ENCODE peak calls at places on chromosomes 11 and 22, in four cellular contexts. U is GM23248, O is tibial nerve, B is stomach. T is an unnamed sample.

GRCh38 chr22:39243443-39244072 is 1.2 kb downstream of the PDGFB start:
- DNase-seq in U (no peak), O (no peak), B (no peak), T (no peak)

GRCh38 chr22:21567456-21568206 is at the start of gene UBE2L3:
- DNase-seq in U (peak; percentile 91), O (peak; percentile 70), B (peak; percentile 82), T (peak; percentile 76)

GRCh38 chr11:130629039-130629438 is 180.6 kb downstream of the ADAMTS15 start:
- DNase-seq in U (no peak), O (no peak), B (no peak), T (no peak)

GRCh38 chr22:39185601-39186012 is 33.1 kb upstream of the CBX7 start:
- DNase-seq in U (peak; percentile 98), O (no peak), B (no peak), T (no peak)

GRCh38 chr11:118911880-118912741 is 13.6 kb downstream of the BCL9L start:
- DNase-seq in U (peak; percentile 96), O (peak; percentile 74), B (no peak), T (peak; percentile 74)

GRCh38 chr11:94673353-94673752 is 94.8 kb upstream of the AMOTL1 start:
- DNase-seq in U (no peak), O (no peak), B (no peak), T (no peak)

GRCh38 chr11:71458146-71459070 is 5.4 kb downstream of the NADSYN1 start:
- DNase-seq in U (no peak), O (no peak), B (no peak), T (no peak)

GRCh38 chr22:36767035-36767775 is 8.7 kb downstream of the IFT27 start:
- DNase-seq in U (no peak), O (no peak), B (no peak), T (no peak)

GRCh38 chr11:68051191-68052136 is 12.6 kb downstream of the TCIRG1 start:
- DNase-seq in U (no peak), O (no peak), B (no peak), T (no peak)

GRCh38 chr11:57637626-57638004 is 12.1 kb downstream of the YPEL4 start:
- DNase-seq in U (peak; percentile 30), O (no peak), B (no peak), T (no peak)

GRCh38 chr11:89441606-89442005 is 49.6 kb downstream of the NOX4 start:
- DNase-seq in U (no peak), O (no peak), B (no peak), T (no peak)

GRCh38 chr22:33565580-33565995 is 354.7 kb downstream of the LARGE1 start:
- DNase-seq in U (no peak), O (no peak), B (no peak), T (no peak)

GRCh38 chr11:3840870-3841425 is at the start of gene RHOG:
- DNase-seq in U (peak; percentile 87), O (peak; percentile 72), B (peak; percentile 81), T (peak; percentile 61)

GRCh38 chr11:34655335-34656008 is 34.6 kb downstream of the EHF start:
- DNase-seq in U (peak; percentile 89), O (no peak), B (no peak), T (no peak)

GRCh38 chr22:42544686-42545085 is 9.1 kb upstream of the SERHL2 start:
- DNase-seq in U (peak; percentile 15), O (no peak), B (no peak), T (no peak)

GRCh38 chr11:20840341-20840740 is 171.0 kb downstream of the NELL1 start:
- DNase-seq in U (no peak), O (no peak), B (no peak), T (no peak)

GRCh38 chr11:47571895-47572294 is 6.5 kb downstream of the PTPMT1 start:
- DNase-seq in U (peak; percentile 86), O (no peak), B (no peak), T (no peak)

GRCh38 chr22:22166941-22167713 is 77.5 kb upstream of the VPREB1 start:
- DNase-seq in U (no peak), O (no peak), B (no peak), T (no peak)

GRCh38 chr11:135074397-135074998 is 662.5 kb upstream of the B3GAT1 start:
- DNase-seq in U (no peak), O (no peak), B (no peak), T (no peak)

GRCh38 chr22:18048441-18048898 is 24.1 kb upstream of the MICAL3 start:
- DNase-seq in U (peak; percentile 67), O (no peak), B (no peak), T (no peak)

GRCh38 chr11:130476922-130477491 is 28.6 kb downstream of the ADAMTS15 start:
- DNase-seq in U (no peak), O (peak; percentile 5), B (no peak), T (no peak)

GRCh38 chr11:11296434-11296833 is 56.6 kb downstream of the CSNK2A3 start:
- DNase-seq in U (no peak), O (no peak), B (no peak), T (no peak)

GRCh38 chr22:35219012-35219411 is 38.3 kb upstream of the HMGXB4 start:
- DNase-seq in U (peak; percentile 75), O (no peak), B (no peak), T (no peak)

GRCh38 chr11:133163463-133164419 is 368.6 kb downstream of the OPCML start:
- DNase-seq in U (peak; percentile 62), O (peak; percentile 39), B (no peak), T (no peak)

GRCh38 chr11:2824851-2825250 is 60.7 kb downstream of the CDKN1C start:
- DNase-seq in U (peak; percentile 24), O (peak; percentile 21), B (no peak), T (no peak)

GRCh38 chr22:32699686-32700085 is 101.8 kb upstream of the TIMP3 start:
- DNase-seq in U (no peak), O (no peak), B (no peak), T (no peak)

GRCh38 chr11:9150501-9150900 is 59.1 kb upstream of the SCUBE2 start:
- DNase-seq in U (peak; percentile 92), O (no peak), B (no peak), T (no peak)

GRCh38 chr11:134207538-134208239 is 16.1 kb downstream of the NCAPD3 start:
- DNase-seq in U (peak; percentile 51), O (peak; percentile 40), B (peak; percentile 57), T (peak; percentile 57)

GRCh38 chr22:45548991-45549736 is 46.5 kb downstream of the FBLN1 start:
- DNase-seq in U (peak; percentile 97), O (peak; percentile 40), B (peak; percentile 46), T (no peak)

GRCh38 chr11:8252946-8253345 is 10.7 kb downstream of the LMO1 start:
- DNase-seq in U (no peak), O (no peak), B (no peak), T (no peak)

GRCh38 chr11:128624269-128625170 is 37.2 kb upstream of the ETS1 start:
- DNase-seq in U (no peak), O (no peak), B (peak; percentile 77), T (peak; percentile 57)

GRCh38 chr11:14422052-14422813 is 63.2 kb upstream of the RRAS2 start:
- DNase-seq in U (peak; percentile 100), O (peak; percentile 44), B (peak; percentile 57), T (no peak)

GRCh38 chr11:122721964-122722266 is 66.4 kb downstream of the UBASH3B start:
- DNase-seq in U (peak; percentile 77), O (no peak), B (no peak), T (peak; percentile 37)

GRCh38 chr11:126477526-126478275 is 122.2 kb downstream of the ST3GAL4 start:
- DNase-seq in U (no peak), O (no peak), B (no peak), T (no peak)

GRCh38 chr22:45949258-45949870 is 27.6 kb downstream of the WNT7B start:
- DNase-seq in U (no peak), O (no peak), B (no peak), T (no peak)

GRCh38 chr11:66604161-66604560 is 11.2 kb downstream of the CCS start:
- DNase-seq in U (no peak), O (no peak), B (no peak), T (no peak)

GRCh38 chr11:34830035-34830434 is 86.1 kb downstream of the APIP start:
- DNase-seq in U (no peak), O (no peak), B (no peak), T (no peak)

GRCh38 chr22:24341657-24342056 is 71.0 kb downstream of the SPECC1L start:
- DNase-seq in U (no peak), O (no peak), B (no peak), T (no peak)

GRCh38 chr22:24338701-24339451 is 68.2 kb downstream of the SPECC1L start:
- DNase-seq in U (peak; percentile 70), O (no peak), B (no peak), T (no peak)

GRCh38 chr22:24335529-24335928 is 64.9 kb downstream of the SPECC1L start:
- DNase-seq in U (peak; percentile 38), O (no peak), B (no peak), T (no peak)

GRCh38 chr22:24339452-24339747 is 68.8 kb downstream of the SPECC1L start:
- DNase-seq in U (no peak), O (no peak), B (no peak), T (no peak)

GRCh38 chr22:24337894-24338645 is 67.4 kb downstream of the SPECC1L start:
- DNase-seq in U (no peak), O (no peak), B (no peak), T (no peak)
- H3K27ac ChIP-seq in U (peak overlapping the region; percentile 60), O (no peak overlapping the region), B (no peak overlapping the region), T (no peak overlapping the region)

GRCh38 chr22:27507935-27508504 is 293.5 kb downstream of the MN1 start:
- DNase-seq in U (peak; percentile 79), O (no peak), B (no peak), T (no peak)
- H3K4me3 ChIP-seq in U (no peak overlapping the region), O (no peak overlapping the region), B (no peak overlapping the region), T (no peak overlapping the region)

GRCh38 chr11:117885777-117886176 is 9.3 kb upstream of the FXYD6 start:
- DNase-seq in U (no peak), O (no peak), B (no peak), T (no peak)

GRCh38 chr11:117892651-117893050 is 16.2 kb upstream of the FXYD6 start:
- DNase-seq in U (no peak), O (no peak), B (no peak), T (no peak)

GRCh38 chr11:117887431-117888139 is 11.1 kb upstream of the FXYD6 start:
- DNase-seq in U (no peak), O (no peak), B (no peak), T (no peak)

GRCh38 chr11:117884994-117885393 is 8.5 kb upstream of the FXYD6 start:
- DNase-seq in U (peak; percentile 26), O (no peak), B (no peak), T (no peak)

DNA sequence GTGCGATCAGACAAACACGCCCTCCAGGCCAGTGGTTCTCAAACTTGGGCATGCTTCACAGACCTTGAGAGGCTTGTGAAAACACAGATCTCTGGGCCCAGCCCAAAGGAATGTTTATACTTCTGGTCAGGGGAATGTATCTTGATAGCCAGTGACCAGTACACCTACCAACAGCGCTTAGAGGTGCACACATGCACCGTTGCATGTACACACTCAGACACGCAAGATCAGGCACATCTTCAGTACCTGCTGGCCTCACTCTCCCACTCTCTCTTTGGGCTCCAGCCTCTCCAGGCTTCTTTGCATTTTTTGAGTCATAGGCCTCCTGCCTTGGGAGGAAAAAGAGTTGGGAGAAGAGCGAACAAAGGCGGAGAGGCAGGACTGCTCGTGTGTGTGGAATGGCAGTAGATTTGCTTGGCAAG is 11.7 kb upstream of the FXYD6 start:
- DNase-seq in U (no peak), O (no peak), B (no peak), T (no peak)
- H3K27ac ChIP-seq in U (no peak overlapping the region), O (no peak overlapping the region), B (no peak overlapping the region), T (no peak overlapping the region)

GRCh38 chr22:44328762-44329161 is 16.0 kb upstream of the SHISAL1 start:
- DNase-seq in U (no peak), O (no peak), B (no peak), T (no peak)
- H3K4me3 ChIP-seq in U (no peak overlapping the region), O (no peak overlapping the region), B (no peak overlapping the region), T (no peak overlapping the region)